ENCODE peak calls at places on chromosome 21, in seven cellular contexts. Z is dorsolateral prefrontal cortex, V is fibroblast of lung, Q is epithelial cell of esophagus, D is fibroblast of pulmonary artery, B is heart left ventricle, S is coronary artery. O is an unnamed sample.

GRCh38 chr21:43916691-43917514 is 51.9 kb downstream of the AGPAT3 start:
- DNase-seq in Z (no peak), V (peak; percentile 35), Q (no peak), D (no peak), B (no peak), S (no peak), O (no peak)

GRCh38 chr21:30818837-30819236 is 5.8 kb upstream of the KRTAP8-1 start:
- DNase-seq in Z (no peak), V (no peak), Q (no peak), D (no peak), B (no peak), S (no peak), O (no peak)

GRCh38 chr21:26171310-26172100 is 935 bp upstream of the APP start:
- DNase-seq in Z (no peak), V (no peak), Q (no peak), D (no peak), B (no peak), S (no peak), O (no peak)

GRCh38 chr21:17818158-17819113 is 720 bp downstream of the C21orf91 start:
- DNase-seq in Z (peak; percentile 42), V (peak; percentile 32), Q (peak; percentile 35), D (peak; percentile 49), B (peak; percentile 45), S (no peak), O (peak; percentile 15)

GRCh38 chr21:33767236-33767635 is 124.9 kb downstream of the ITSN1 start:
- DNase-seq in Z (no peak), V (no peak), Q (no peak), D (peak; percentile 41), B (no peak), S (no peak), O (peak; percentile 69)

GRCh38 chr21:35239811-35240219 is 190.7 kb upstream of the RUNX1 start:
- DNase-seq in Z (no peak), V (no peak), Q (no peak), D (no peak), B (peak; percentile 34), S (no peak), O (no peak)

GRCh38 chr21:36103434-36103833 is 31.4 kb upstream of the CBR3 start:
- DNase-seq in Z (no peak), V (no peak), Q (no peak), D (no peak), B (no peak), S (no peak), O (no peak)

GRCh38 chr21:36696640-36697472 is 2.1 kb upstream of the SIM2 start:
- DNase-seq in Z (no peak), V (no peak), Q (no peak), D (no peak), B (no peak), S (peak; percentile 67), O (no peak)

GRCh38 chr21:35023396-35024070 is 25.6 kb downstream of the RUNX1 start:
- DNase-seq in Z (no peak), V (no peak), Q (no peak), D (no peak), B (no peak), S (peak; percentile 71), O (no peak)

GRCh38 chr21:37365657-37366487 is 701 bp upstream of the DYRK1A start:
- DNase-seq in Z (peak; percentile 55), V (peak; percentile 52), Q (peak; percentile 80), D (peak; percentile 66), B (peak; percentile 83), S (peak; percentile 81), O (peak; percentile 52)

GRCh38 chr21:15379776-15380175 is 315.0 kb upstream of the NRIP1 start:
- DNase-seq in Z (no peak), V (no peak), Q (peak; percentile 37), D (peak; percentile 29), B (no peak), S (no peak), O (no peak)

GRCh38 chr21:42088148-42088547 is 17.0 kb downstream of the UMODL1 start:
- DNase-seq in Z (no peak), V (no peak), Q (no peak), D (no peak), B (no peak), S (no peak), O (no peak)

GRCh38 chr21:26842976-26843911 is 2.0 kb downstream of the ADAMTS1 start:
- DNase-seq in Z (peak; percentile 89), V (peak; percentile 97), Q (peak; percentile 96), D (peak; percentile 97), B (peak; percentile 96), S (peak; percentile 97), O (peak; percentile 98)

GRCh38 chr21:34204481-34205439 is 131.4 kb downstream of the MRPS6 start:
- DNase-seq in Z (no peak), V (no peak), Q (no peak), D (no peak), B (no peak), S (peak; percentile 69), O (no peak)

GRCh38 chr21:42550817-42551216 is 37.2 kb downstream of the SLC37A1 start:
- DNase-seq in Z (no peak), V (no peak), Q (peak; percentile 57), D (no peak), B (no peak), S (no peak), O (no peak)

GRCh38 chr21:28641731-28642130 is 350.9 kb downstream of the LTN1 start:
- DNase-seq in Z (no peak), V (no peak), Q (no peak), D (no peak), B (no peak), S (no peak), O (no peak)

GRCh38 chr21:28639742-28640141 is 352.9 kb downstream of the LTN1 start:
- DNase-seq in Z (no peak), V (peak; percentile 28), Q (peak; percentile 57), D (peak; percentile 71), B (no peak), S (no peak), O (peak; percentile 77)

GRCh38 chr21:28642891-28643290 is 349.8 kb downstream of the LTN1 start:
- DNase-seq in Z (no peak), V (no peak), Q (no peak), D (no peak), B (no peak), S (no peak), O (no peak)

GRCh38 chr21:28640326-28640725 is 352.4 kb downstream of the LTN1 start:
- DNase-seq in Z (no peak), V (no peak), Q (no peak), D (no peak), B (no peak), S (no peak), O (no peak)

DNA sequence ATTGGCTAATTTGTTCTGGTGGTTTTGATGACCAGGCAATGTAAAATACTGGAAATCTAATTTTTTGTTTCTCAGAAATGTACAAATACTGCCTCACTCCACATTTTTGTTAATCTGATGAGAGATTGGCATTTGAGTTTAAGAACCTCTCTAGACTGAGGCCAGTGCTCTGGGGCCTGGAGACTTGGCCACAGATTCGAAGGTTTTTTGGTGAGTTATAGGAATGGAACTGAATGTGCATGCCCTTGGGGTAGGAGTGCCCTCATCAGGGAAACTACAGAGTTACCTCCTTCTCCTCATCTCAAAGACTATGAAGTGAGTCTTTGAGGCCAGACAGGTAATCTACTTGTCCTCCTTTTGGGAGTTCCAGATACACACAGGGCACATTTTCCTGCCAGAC is 347.9 kb downstream of the LTN1 start:
- DNase-seq in Z (no peak), V (no peak), Q (peak; percentile 82), D (no peak), B (no peak), S (no peak), O (peak; percentile 61)
- TF ChIP-seq CTCF in Z (no peak), V (no peak), Q (peak; percentile 14), D (no peak), B (no peak), S (no peak), O (no peak)

DNA sequence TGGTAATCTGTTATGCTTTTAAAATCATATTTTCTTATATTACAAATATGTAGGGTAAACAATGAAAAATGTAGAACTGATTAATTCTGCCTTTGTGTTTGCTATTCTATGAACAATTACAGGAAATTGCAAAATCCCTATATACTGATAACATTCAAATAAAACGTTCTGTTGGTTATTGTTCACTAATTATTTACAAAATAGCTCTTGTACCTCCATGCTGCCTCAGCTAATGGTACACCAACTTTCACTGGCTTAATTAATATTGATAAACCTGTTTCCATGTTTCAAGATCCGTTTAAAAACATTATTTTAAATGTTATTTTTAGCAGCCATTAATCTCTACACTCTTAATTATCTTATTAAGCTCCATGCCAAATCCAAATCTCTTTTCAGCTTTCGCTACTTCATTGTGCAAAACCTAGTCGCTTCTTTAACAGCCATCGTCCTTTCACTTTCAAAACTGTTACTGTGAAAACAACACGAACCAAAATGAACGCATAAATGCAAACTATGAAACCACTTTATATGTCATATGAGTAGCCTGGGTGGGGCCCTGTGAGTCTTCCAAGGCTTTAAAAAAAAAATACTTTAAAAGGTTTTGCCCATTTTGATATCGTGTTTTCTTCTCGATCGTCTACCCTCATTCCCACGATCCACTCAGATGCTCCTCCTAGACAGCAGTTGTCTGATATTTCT is 807.0 kb downstream of the USP25 start:
- DNase-seq in Z (no peak), V (peak; percentile 75), Q (peak; percentile 44), D (peak; percentile 68), B (no peak), S (no peak), O (peak; percentile 49)
- H3K4me3 ChIP-seq in Z (peak overlapping the region; percentile 43), V (peak overlapping the region; percentile 65), Q (peak overlapping the region; percentile 62), D (peak overlapping the region; percentile 66), B (peak overlapping the region; percentile 55), S (peak overlapping the region; percentile 61), O (peak overlapping the region; percentile 70)

DNA sequence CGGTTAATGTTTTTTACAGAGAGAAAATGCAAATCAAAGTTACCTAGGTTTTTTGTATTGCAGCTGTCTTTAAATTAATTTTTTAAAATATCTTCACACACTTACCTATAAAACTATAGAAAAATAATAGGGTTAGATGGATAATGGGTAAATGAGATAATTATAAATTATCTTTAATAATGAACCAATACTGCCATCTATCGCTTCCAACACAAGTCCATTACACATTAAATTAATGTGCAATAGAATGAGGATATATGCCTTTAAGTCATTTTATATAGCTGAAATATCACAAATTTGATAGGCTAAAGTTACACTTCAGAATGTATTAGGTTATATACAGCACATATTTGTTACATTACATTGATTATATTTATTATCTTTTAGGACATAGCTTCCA is 2212.8 kb downstream of the MRPL39 start:
- DNase-seq in Z (no peak), V (no peak), Q (no peak), D (no peak), B (no peak), S (no peak), O (no peak)
- TF ChIP-seq CTCF in Z (no peak), V (no peak), Q (no peak), D (no peak), B (peak; percentile 8), S (no peak), O (no peak)

DNA sequence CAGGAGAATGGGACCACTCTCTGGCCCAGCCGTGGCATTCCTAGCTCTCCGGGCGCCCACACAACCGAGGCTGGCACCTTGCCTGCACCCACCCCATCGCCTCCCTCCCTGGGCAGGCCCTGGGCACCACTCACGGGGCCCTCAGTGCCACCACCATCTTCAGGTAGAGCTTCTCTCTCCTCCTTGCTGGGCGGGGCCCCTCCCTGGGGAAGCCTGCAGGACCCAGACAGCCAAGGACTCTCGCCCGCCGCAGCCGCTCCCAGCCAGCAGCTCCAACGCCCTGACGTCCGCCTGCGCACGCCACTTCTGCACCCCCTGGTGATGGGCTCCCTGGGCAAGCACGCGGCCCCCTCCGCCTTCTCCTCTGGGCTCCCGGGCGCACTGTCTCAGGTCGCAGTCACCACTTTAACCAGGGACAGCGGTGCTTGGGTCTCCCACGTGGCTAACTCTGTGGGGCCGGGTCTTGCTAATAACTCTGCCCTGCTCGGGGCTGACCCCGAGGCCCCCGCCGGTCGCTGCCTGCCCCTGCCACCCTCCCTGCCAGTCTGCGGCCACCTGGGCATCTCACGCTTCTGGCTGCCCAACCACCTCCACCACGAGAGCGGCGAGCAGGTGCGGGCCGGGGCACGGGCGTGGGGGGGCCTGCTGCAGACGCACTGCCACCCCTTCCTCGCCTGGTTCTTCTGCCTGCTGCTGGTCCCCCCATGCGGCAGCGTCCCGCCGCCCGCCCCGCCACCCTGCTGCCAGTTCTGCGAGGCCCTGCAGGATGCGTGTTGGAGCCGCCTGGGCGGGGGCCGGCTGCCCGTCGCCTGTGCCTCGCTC is 51.3 kb downstream of the COL18A1 start:
- DNase-seq in Z (no peak), V (no peak), Q (no peak), D (no peak), B (peak; percentile 47), S (no peak), O (no peak)
- H3K4me3 ChIP-seq in Z (peak overlapping the region; percentile 1), V (peak overlapping the region; percentile 35), Q (no peak overlapping the region), D (no peak overlapping the region), B (peak overlapping the region; percentile 33), S (peak overlapping the region; percentile 64), O (no peak overlapping the region)